ENCODE peak calls at places on chromosomes 5 and 9, in four cellular contexts. P is skeletal muscle cell, K is tibial nerve, O is NCI-H1092 treated with DMSO at 0.1 percent for 48 hours. C is an unnamed sample.

GRCh38 chr9:83544002-83544698 is 5.9 kb upstream of the FRMD3 start:
- DNase-seq in P (peak; percentile 48), O (peak; percentile 72), K (no peak), C (peak; percentile 72)

GRCh38 chr5:123007292-123007691 is 29.2 kb downstream of the PPIC start:
- DNase-seq in K (no peak), P (no peak), O (no peak), C (no peak)

GRCh38 chr5:76679231-76679630 is 36.7 kb upstream of the F2R start:
- DNase-seq in K (no peak), P (peak; percentile 50), O (no peak), C (peak; percentile 27)

GRCh38 chr9:14415947-14416346 is 102.0 kb upstream of the NFIB start:
- DNase-seq in P (peak; percentile 68), O (no peak), K (no peak), C (no peak)

GRCh38 chr5:124371121-124371706 is 375.2 kb downstream of the ZNF608 start:
- DNase-seq in O (no peak), P (no peak), K (no peak), C (no peak)

GRCh38 chr5:123460296-123460729 is 37.1 kb upstream of the CEP120 start:
- DNase-seq in O (no peak), P (no peak), K (no peak), C (no peak)

GRCh38 chr5:54135042-54135441 is 175.3 kb downstream of the ARL15 start:
- DNase-seq in P (peak; percentile 47), O (no peak), K (no peak), C (no peak)

GRCh38 chr9:75814667-75815066 is 75.8 kb upstream of the PCSK5 start:
- DNase-seq in O (no peak), K (no peak), P (peak; percentile 37), C (no peak)

GRCh38 chr9:128595471-128595870 is 43.1 kb downstream of the SPTAN1 start:
- DNase-seq in K (no peak), P (no peak), O (no peak), C (no peak)